ENCODE peak calls at places on chromosome 11, in four cellular contexts. P is SW480; Y is stimulated activated CD4-positive, alpha-beta T cell treated with anti-CD3 and anti-CD28 coated beads, Interleukin-4, amount 100 ng/mL, for 48 hours; A is activated CD4-positive, alpha-beta T cell treated with anti-CD3 and anti-CD28 coated beads for 24 hours. M is an unnamed sample.

GRCh38 chr11:72676874-72677341 is 2.7 kb upstream of the PDE2A start:
- DNase-seq in Y (peak; percentile 73), P (peak; percentile 40), A (peak; percentile 55), M (peak; percentile 90)

GRCh38 chr11:69343401-69344321 is 49.7 kb downstream of the MYEOV start:
- DNase-seq in A (no peak), Y (no peak), P (no peak), M (no peak)

GRCh38 chr11:108751444-108751843 is 86.6 kb downstream of the DDX10 start:
- DNase-seq in A (no peak), P (no peak), Y (no peak), M (no peak)

GRCh38 chr11:36098046-36098445 is 154.2 kb downstream of the LDLRAD3 start:
- DNase-seq in P (no peak), Y (no peak), A (no peak), M (no peak)

GRCh38 chr11:46380340-46381045 is 976 bp upstream of the MDK start:
- DNase-seq in P (peak; percentile 72), A (peak; percentile 41), Y (peak; percentile 51), M (peak; percentile 80)

GRCh38 chr11:120210651-120211521 is at the start of gene OAF:
- DNase-seq in P (peak; percentile 74), A (peak; percentile 31), Y (peak; percentile 22), M (peak; percentile 61)

GRCh38 chr11:75492181-75492820 is 33.4 kb downstream of the GDPD5 start:
- DNase-seq in Y (peak; percentile 41), A (peak; percentile 38), P (peak; percentile 46), M (no peak)

GRCh38 chr11:112581747-112582146 is 321.1 kb upstream of the PLET1 start:
- DNase-seq in Y (no peak), A (no peak), P (no peak), M (no peak)

GRCh38 chr11:93585758-93586157 is 42.6 kb upstream of the SMCO4 start:
- DNase-seq in P (no peak), A (no peak), Y (no peak), M (no peak)

M was measured in progenitor cell of endocrine pancreas.